ENCODE peak calls at places on chromosomes 12 and 14, in seven cellular contexts. G, I, S, C, J, T and Z are unnamed samples.

GRCh38 chr14:56975521-56975920 is 165.2 kb upstream of the OTX2 start:
- DNase-seq in G (no peak), I (no peak), S (no peak), C (no peak), J (no peak), T (no peak), Z (peak)

GRCh38 chr12:104975621-104976343 is 10.3 kb upstream of the NOPCHAP1 start:
- DNase-seq in G (peak), I (no peak), S (peak), C (no peak), J (peak), T (no peak), Z (peak)

GRCh38 chr14:35164849-35165248 is 42.5 kb downstream of the PRORP start:
- DNase-seq in G (no peak), I (no peak), S (no peak), C (no peak), J (no peak), T (no peak), Z (no peak)

GRCh38 chr12:103640410-103640809 is 53.3 kb downstream of the STAB2 start:
- DNase-seq in G (peak), I (no peak), S (no peak), C (no peak), J (no peak), T (no peak), Z (no peak)

GRCh38 chr14:106691601-106692291 is 1165.4 kb downstream of the TMEM121 start:
- DNase-seq in G (no peak), I (peak), S (no peak), C (no peak), J (no peak), T (no peak), Z (no peak)

GRCh38 chr14:93028724-93029076 is 87.0 kb downstream of the ITPK1 start:
- DNase-seq in G (no peak), I (no peak), S (no peak), C (no peak), J (no peak), T (no peak), Z (no peak)

GRCh38 chr12:131452444-131452860 is 258.4 kb upstream of the SFSWAP start:
- DNase-seq in G (no peak), I (no peak), S (no peak), C (no peak), J (no peak), T (no peak), Z (peak)

GRCh38 chr14:68462683-68463082 is 330.2 kb downstream of the ZFP36L1 start:
- DNase-seq in G (no peak), I (no peak), S (no peak), C (peak), J (no peak), T (no peak), Z (no peak)

GRCh38 chr12:83954939-83955601 is 957.5 kb downstream of the SLC6A15 start:
- DNase-seq in G (peak), I (no peak), S (no peak), C (no peak), J (no peak), T (no peak), Z (peak)
- TF ChIP-seq CTCF in G (peak), I (no peak), S (no peak), C (no peak), J (no peak), T (no peak), Z (no peak)

DNA sequence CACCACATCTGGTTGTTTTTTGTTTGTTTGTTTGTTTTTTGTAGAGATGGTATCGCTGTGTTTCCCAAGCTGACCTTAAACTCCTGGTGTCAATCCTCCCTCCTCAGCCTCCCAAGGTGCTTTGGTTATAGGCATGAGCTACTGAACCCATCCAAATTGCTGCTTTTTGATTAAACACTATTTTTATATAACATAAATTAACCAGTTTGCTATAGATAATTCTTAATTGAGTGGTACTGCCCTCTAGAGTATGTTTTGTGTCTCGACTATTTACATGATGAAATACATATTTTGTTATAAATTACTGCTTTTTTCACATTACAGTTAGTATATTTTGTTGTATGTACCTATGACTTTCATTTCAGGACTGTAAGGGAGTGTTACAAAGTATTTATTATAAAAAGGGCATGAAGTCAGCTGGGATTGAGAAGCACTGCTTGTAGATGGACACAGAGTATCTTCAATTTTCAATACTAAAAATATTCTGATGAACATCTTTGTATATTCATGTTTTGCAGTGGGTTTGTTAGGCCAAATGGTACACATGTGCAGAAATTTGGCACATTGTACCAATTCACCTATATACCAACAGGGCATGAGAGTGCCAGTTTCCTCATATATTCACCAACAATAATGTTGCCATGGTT is 14.9 kb upstream of the SCAF11 start:
- DNase-seq in G (peak), I (no peak), S (no peak), C (peak), J (peak), T (no peak), Z (peak)
- TF ChIP-seq CTCF in G (peak), I (no peak), S (peak), C (peak), J (peak), T (peak), Z (peak)

GRCh38 chr12:88144546-88145468 is 2.7 kb downstream of the TMTC3 start:
- DNase-seq in G (no peak), I (no peak), S (no peak), C (no peak), J (no peak), T (no peak), Z (no peak)
- TF ChIP-seq CTCF in G (no peak), I (no peak), S (no peak), C (no peak), J (no peak), T (no peak), Z (no peak)

GRCh38 chr14:103721334-103722120 is 5.9 kb downstream of the ZFYVE21 start:
- DNase-seq in G (no peak), I (no peak), S (peak), C (no peak), J (no peak), T (no peak), Z (peak)
- TF ChIP-seq CTCF in G (no peak), I (no peak), S (no peak), C (no peak), J (no peak), T (no peak), Z (no peak)

DNA sequence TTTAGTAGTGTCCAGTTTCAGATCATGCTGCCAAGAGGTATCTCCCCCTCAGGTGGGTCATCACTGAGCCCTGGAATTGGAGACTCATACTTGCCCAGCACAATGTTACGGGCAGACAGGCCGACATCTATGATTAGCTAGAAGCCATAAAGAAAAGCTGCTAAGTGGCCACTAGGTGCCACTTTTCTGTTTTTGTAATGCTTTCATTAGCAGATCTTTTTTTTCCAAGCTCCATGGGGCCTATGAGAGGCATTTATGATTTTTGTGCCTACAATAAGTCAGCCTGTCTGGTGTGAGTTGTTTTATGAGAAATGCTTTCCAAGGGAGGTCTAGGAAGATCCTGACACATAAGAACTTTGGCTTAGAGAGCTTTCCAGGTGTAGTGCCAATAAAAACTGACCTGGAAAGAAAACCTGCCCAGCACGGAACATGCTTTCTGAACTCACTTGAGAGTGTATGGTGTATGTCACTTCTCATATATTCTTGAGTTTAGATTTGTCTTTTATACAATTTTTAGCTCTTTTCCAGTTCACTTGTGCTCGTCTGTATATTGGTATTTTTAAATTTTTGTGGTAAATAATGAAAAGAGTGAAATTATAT is 21.8 kb upstream of the SMCO2 start:
- DNase-seq in G (peak), I (peak), S (peak), C (peak), J (peak), T (peak), Z (peak)
- TF ChIP-seq CTCF in G (peak), I (peak), S (peak), C (peak), J (peak), T (peak), Z (peak)

GRCh38 chr12:7646178-7646475 is 19.6 kb downstream of the APOBEC1 start:
- DNase-seq in G (no peak), I (no peak), S (no peak), C (no peak), J (no peak), T (no peak), Z (no peak)

GRCh38 chr12:7642287-7642686 is 23.4 kb downstream of the APOBEC1 start:
- DNase-seq in G (no peak), I (no peak), S (no peak), C (no peak), J (no peak), T (no peak), Z (no peak)

GRCh38 chr12:7645395-7646177 is 20.1 kb downstream of the APOBEC1 start:
- DNase-seq in G (peak), I (no peak), S (peak), C (peak), J (peak), T (no peak), Z (peak)

GRCh38 chr12:7638764-7639570 is 26.7 kb downstream of the APOBEC1 start:
- DNase-seq in G (peak), I (peak), S (peak), C (peak), J (peak), T (peak), Z (peak)

DNA sequence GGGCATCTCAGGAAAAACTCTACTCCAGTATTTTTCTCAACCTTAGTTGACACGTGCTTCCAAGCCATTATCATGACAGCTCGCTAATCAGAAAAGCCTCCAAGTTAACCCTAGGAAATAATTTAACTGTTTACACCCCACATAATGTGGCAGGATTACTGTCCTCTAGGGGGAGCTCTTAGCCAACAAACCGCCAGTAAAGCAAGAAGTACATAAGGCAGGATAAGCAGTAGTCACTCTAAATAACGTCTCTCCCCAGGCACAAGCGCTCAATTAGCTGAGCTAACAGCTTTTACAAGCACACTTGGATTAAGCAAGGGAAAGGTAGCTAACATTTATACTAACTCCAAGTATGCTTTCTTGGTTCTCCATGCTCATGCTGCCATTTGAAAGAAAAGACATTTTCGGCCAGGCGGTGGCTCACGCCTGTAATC is 22.8 kb downstream of the APOBEC1 start:
- DNase-seq in G (peak), I (no peak), S (no peak), C (peak), J (peak), T (no peak), Z (peak)
- TF ChIP-seq CTCF in G (peak), I (no peak), S (peak), C (peak), J (peak), T (peak), Z (peak)

GRCh38 chr12:6322352-6322751 is 11.9 kb downstream of the PLEKHG6 start:
- DNase-seq in G (no peak), I (no peak), S (no peak), C (no peak), J (no peak), T (no peak), Z (no peak)

GRCh38 chr12:6323995-6324711 is 13.7 kb downstream of the PLEKHG6 start:
- DNase-seq in G (no peak), I (no peak), S (no peak), C (no peak), J (no peak), T (no peak), Z (no peak)

GRCh38 chr12:6322969-6323339 is 12.5 kb downstream of the PLEKHG6 start:
- DNase-seq in G (no peak), I (no peak), S (no peak), C (peak), J (no peak), T (no peak), Z (no peak)

GRCh38 chr12:6321905-6322304 is 11.4 kb downstream of the PLEKHG6 start:
- DNase-seq in G (no peak), I (no peak), S (no peak), C (no peak), J (no peak), T (no peak), Z (no peak)

DNA sequence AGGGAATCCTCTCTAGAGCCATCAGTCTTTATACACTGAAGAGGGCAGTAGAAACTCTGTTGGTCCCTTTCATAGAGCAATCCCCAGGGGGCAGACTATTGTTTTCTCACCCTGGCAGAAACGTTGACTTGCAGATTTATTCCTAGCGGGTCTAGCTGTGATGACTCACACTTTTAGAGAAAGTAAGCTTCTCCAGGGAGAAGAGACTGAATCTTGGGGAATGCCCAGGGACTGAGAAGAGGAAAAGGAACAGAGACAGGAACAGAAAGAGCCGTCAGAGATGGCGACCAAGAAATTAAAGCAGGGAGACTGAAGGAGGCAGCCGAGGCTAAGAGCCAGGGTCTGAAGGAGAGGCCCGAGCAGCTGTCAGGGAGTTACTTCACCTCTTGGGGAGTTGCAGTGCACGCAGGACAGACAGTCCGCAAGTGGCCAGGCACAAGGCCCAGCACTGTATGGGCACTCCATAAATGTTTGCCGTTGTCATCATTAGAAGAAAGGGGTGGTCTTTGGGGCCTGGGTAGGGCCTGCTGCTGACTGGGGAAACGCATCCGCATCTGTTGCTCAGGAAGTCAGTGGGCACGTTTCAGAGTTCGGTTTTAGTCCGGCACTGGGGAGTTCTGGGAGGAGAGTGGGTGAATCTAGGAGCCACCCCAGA is 13.0 kb downstream of the PLEKHG6 start:
- DNase-seq in G (peak), I (peak), S (peak), C (peak), J (peak), T (peak), Z (peak)
- TF ChIP-seq CTCF in G (peak), I (peak), S (no peak), C (peak), J (peak), T (peak), Z (peak)

GRCh38 chr12:109737631-109738030 is 24.0 kb downstream of the FAM222A start:
- DNase-seq in G (no peak), I (no peak), S (no peak), C (no peak), J (no peak), T (no peak), Z (no peak)
- TF ChIP-seq CTCF in G (no peak), I (no peak), S (no peak), C (no peak), J (no peak), T (no peak), Z (no peak)